ENCODE peak calls at places on chromosomes 6 and 20, in seven cellular contexts. X, P, D, I, E, S and Y are unnamed samples.

GRCh38 chr6:111809264-111809663 is 64.0 kb downstream of the FYN start:
- DNase-seq in X (no peak), P (no peak), D (no peak), I (no peak), E (no peak), S (no peak), Y (no peak)

GRCh38 chr6:165684333-165684732 is 21.3 kb upstream of the PDE10A start:
- DNase-seq in X (no peak), P (no peak), D (no peak), I (no peak), E (no peak), S (no peak), Y (no peak)

GRCh38 chr6:40352527-40353170 is 234.5 kb downstream of the LRFN2 start:
- DNase-seq in X (no peak), P (no peak), D (peak; percentile 74), I (no peak), E (no peak), S (no peak), Y (no peak)

GRCh38 chr20:19934792-19935491 is 82.2 kb upstream of the NAA20 start:
- DNase-seq in X (no peak), P (no peak), D (no peak), I (peak; percentile 83), E (peak; percentile 64), S (peak; percentile 89), Y (peak; percentile 41)

GRCh38 chr6:158353851-158354508 is 41.7 kb downstream of the TULP4 start:
- DNase-seq in X (no peak), P (no peak), D (no peak), I (peak; percentile 75), E (no peak), S (peak; percentile 43), Y (no peak)

GRCh38 chr6:170405311-170405975 is 98.9 kb downstream of the FAM120B start:
- DNase-seq in X (no peak), P (no peak), D (peak; percentile 42), I (peak; percentile 97), E (no peak), S (peak; percentile 93), Y (no peak)

GRCh38 chr20:1324598-1325172 is 4.3 kb downstream of the SDCBP2 start:
- DNase-seq in X (no peak), P (no peak), D (no peak), I (no peak), E (peak; percentile 25), S (peak; percentile 92), Y (no peak)

GRCh38 chr20:62462976-62463592 is 12.7 kb downstream of the GATA5 start:
- DNase-seq in X (no peak), P (no peak), D (no peak), I (no peak), E (no peak), S (no peak), Y (no peak)

GRCh38 chr6:34108159-34108558 is 37.7 kb downstream of the GRM4 start:
- DNase-seq in X (no peak), P (no peak), D (no peak), I (no peak), E (no peak), S (no peak), Y (no peak)

GRCh38 chr6:56279346-56280080 is 32.1 kb upstream of the COL21A1 start:
- DNase-seq in X (no peak), P (no peak), D (peak; percentile 69), I (peak; percentile 22), E (no peak), S (peak; percentile 26), Y (no peak)

GRCh38 chr20:5002077-5002413 is 735 bp upstream of the SLC23A2 start:
- DNase-seq in X (no peak), P (no peak), D (peak; percentile 57), I (no peak), E (no peak), S (no peak), Y (peak; percentile 30)

GRCh38 chr6:338815-339262 is 46.6 kb downstream of the DUSP22 start:
- DNase-seq in X (no peak), P (no peak), D (no peak), I (no peak), E (no peak), S (no peak), Y (no peak)

GRCh38 chr6:137165375-137166246 is 7.8 kb downstream of the IL22RA2 start:
- DNase-seq in X (no peak), P (peak; percentile 59), D (no peak), I (peak; percentile 17), E (peak; percentile 33), S (no peak), Y (no peak)

GRCh38 chr6:40075051-40075445 is 140.8 kb upstream of the MOCS1 start:
- DNase-seq in X (no peak), P (no peak), D (no peak), I (peak; percentile 34), E (no peak), S (no peak), Y (no peak)

GRCh38 chr6:4459032-4459431 is 317.2 kb upstream of the CDYL start:
- DNase-seq in X (no peak), P (no peak), D (peak; percentile 9), I (peak; percentile 91), E (peak; percentile 40), S (peak; percentile 95), Y (no peak)

GRCh38 chr6:133805876-133806275 is 83.0 kb upstream of the TCF21 start:
- DNase-seq in X (no peak), P (no peak), D (no peak), I (no peak), E (no peak), S (no peak), Y (no peak)

GRCh38 chr6:13722880-13723279 is 11.2 kb upstream of the RANBP9 start:
- DNase-seq in X (no peak), P (no peak), D (no peak), I (no peak), E (no peak), S (no peak), Y (no peak)

GRCh38 chr6:168948990-168949531 is 304.6 kb downstream of the THBS2 start:
- DNase-seq in X (no peak), P (no peak), D (no peak), I (no peak), E (no peak), S (no peak), Y (no peak)

GRCh38 chr6:73712536-73712935 is 16.5 kb downstream of the CD109 start:
- DNase-seq in X (no peak), P (no peak), D (no peak), I (no peak), E (no peak), S (no peak), Y (no peak)

GRCh38 chr6:169844946-169845345 is 93.5 kb downstream of the ERMARD start:
- DNase-seq in X (no peak), P (no peak), D (no peak), I (no peak), E (peak; percentile 13), S (no peak), Y (no peak)

GRCh38 chr6:38350882-38351281 is 288.8 kb downstream of the BTBD9 start:
- DNase-seq in X (no peak), P (no peak), D (peak; percentile 74), I (no peak), E (no peak), S (peak; percentile 4), Y (no peak)

GRCh38 chr6:116012966-116013365 is 47.7 kb downstream of the FRK start:
- DNase-seq in X (no peak), P (no peak), D (no peak), I (peak; percentile 67), E (no peak), S (no peak), Y (no peak)

GRCh38 chr20:55417797-55418196 is 587.5 kb downstream of the CBLN4 start:
- DNase-seq in X (no peak), P (no peak), D (no peak), I (no peak), E (no peak), S (no peak), Y (no peak)